ENCODE peak calls at places on chromosome 16, in six cellular contexts. One of them, this sample, is unnamed.

GRCh38 chr16:69100046-69100765 is 5.2 kb upstream of the HAS3 start:
- DNase-seq in fibroblast of gingiva: no peak
- DNase-seq in NCI-H2227 treated with DMSO at 0.1 percent for 48 hours: peak
- DNase-seq in NAMALWA: no peak
- DNase-seq in T-helper 2 cell: no peak
- DNase-seq in IMR-90: no peak
- DNase-seq in this sample: no peak

GRCh38 chr16:10736926-10737625 is 6.6 kb upstream of the NUBP1 start:
- DNase-seq in NAMALWA: peak
- DNase-seq in NCI-H2227 treated with DMSO at 0.1 percent for 48 hours: peak
- DNase-seq in T-helper 2 cell: peak
- DNase-seq in IMR-90: peak
- DNase-seq in fibroblast of gingiva: peak
- DNase-seq in this sample: peak

GRCh38 chr16:88464447-88465318 is 11.6 kb downstream of the ZFPM1 start:
- DNase-seq in fibroblast of gingiva: no peak
- DNase-seq in NCI-H2227 treated with DMSO at 0.1 percent for 48 hours: no peak
- DNase-seq in IMR-90: no peak
- DNase-seq in T-helper 2 cell: no peak
- DNase-seq in NAMALWA: no peak
- DNase-seq in this sample: no peak

GRCh38 chr16:30744146-30744545 is 4.1 kb upstream of the PHKG2 start:
- DNase-seq in fibroblast of gingiva: no peak
- DNase-seq in IMR-90: no peak
- DNase-seq in NAMALWA: no peak
- DNase-seq in NCI-H2227 treated with DMSO at 0.1 percent for 48 hours: no peak
- DNase-seq in T-helper 2 cell: no peak
- DNase-seq in this sample: no peak

GRCh38 chr16:70396209-70396904 is 42.5 kb downstream of the ST3GAL2 start:
- DNase-seq in T-helper 2 cell: no peak
- DNase-seq in NCI-H2227 treated with DMSO at 0.1 percent for 48 hours: no peak
- DNase-seq in fibroblast of gingiva: no peak
- DNase-seq in IMR-90: peak
- DNase-seq in NAMALWA: peak
- DNase-seq in this sample: no peak

GRCh38 chr16:73978407-73978784 is 318.2 kb upstream of the PSMD7 start:
- DNase-seq in IMR-90: no peak
- DNase-seq in NAMALWA: no peak
- DNase-seq in NCI-H2227 treated with DMSO at 0.1 percent for 48 hours: no peak
- DNase-seq in fibroblast of gingiva: no peak
- DNase-seq in T-helper 2 cell: no peak
- DNase-seq in this sample: no peak

GRCh38 chr16:27318399-27319256 is 4.9 kb downstream of the IL4R start:
- DNase-seq in NAMALWA: no peak
- DNase-seq in fibroblast of gingiva: no peak
- DNase-seq in IMR-90: peak
- DNase-seq in T-helper 2 cell: peak
- DNase-seq in NCI-H2227 treated with DMSO at 0.1 percent for 48 hours: no peak
- DNase-seq in this sample: no peak

GRCh38 chr16:50505714-50506542 is 42.3 kb upstream of the NKD1 start:
- DNase-seq in NCI-H2227 treated with DMSO at 0.1 percent for 48 hours: no peak
- DNase-seq in fibroblast of gingiva: no peak
- DNase-seq in NAMALWA: no peak
- DNase-seq in IMR-90: no peak
- DNase-seq in T-helper 2 cell: no peak
- DNase-seq in this sample: no peak

GRCh38 chr16:12688972-12689850 is 114.5 kb downstream of the CPPED1 start:
- DNase-seq in fibroblast of gingiva: no peak
- DNase-seq in T-helper 2 cell: no peak
- DNase-seq in NCI-H2227 treated with DMSO at 0.1 percent for 48 hours: no peak
- DNase-seq in NAMALWA: no peak
- DNase-seq in IMR-90: no peak
- DNase-seq in this sample: no peak

GRCh38 chr16:79798416-79799053 is 198.0 kb upstream of the MAF start:
- DNase-seq in IMR-90: no peak
- DNase-seq in NAMALWA: no peak
- DNase-seq in T-helper 2 cell: no peak
- DNase-seq in NCI-H2227 treated with DMSO at 0.1 percent for 48 hours: no peak
- DNase-seq in fibroblast of gingiva: no peak
- DNase-seq in this sample: no peak

GRCh38 chr16:89934611-89935553 is 11.7 kb downstream of the TUBB3 start:
- DNase-seq in NCI-H2227 treated with DMSO at 0.1 percent for 48 hours: no peak
- DNase-seq in T-helper 2 cell: no peak
- DNase-seq in IMR-90: no peak
- DNase-seq in fibroblast of gingiva: no peak
- DNase-seq in NAMALWA: no peak
- DNase-seq in this sample: no peak

GRCh38 chr16:15996432-15997109 is 47.2 kb downstream of the ABCC1 start:
- DNase-seq in T-helper 2 cell: no peak
- DNase-seq in NCI-H2227 treated with DMSO at 0.1 percent for 48 hours: no peak
- DNase-seq in fibroblast of gingiva: peak
- DNase-seq in IMR-90: peak
- DNase-seq in NAMALWA: no peak
- DNase-seq in this sample: no peak

GRCh38 chr16:35154627-35155026 is 1695.2 kb downstream of the TP53TG3F start:
- DNase-seq in T-helper 2 cell: no peak
- DNase-seq in NAMALWA: no peak
- DNase-seq in IMR-90: no peak
- DNase-seq in NCI-H2227 treated with DMSO at 0.1 percent for 48 hours: no peak
- DNase-seq in fibroblast of gingiva: no peak
- DNase-seq in this sample: no peak

GRCh38 chr16:10981697-10982216 is 37.4 kb downstream of the CLEC16A start:
- DNase-seq in fibroblast of gingiva: peak
- DNase-seq in NCI-H2227 treated with DMSO at 0.1 percent for 48 hours: no peak
- DNase-seq in IMR-90: no peak
- DNase-seq in T-helper 2 cell: no peak
- DNase-seq in NAMALWA: peak
- DNase-seq in this sample: no peak

GRCh38 chr16:82323171-82323570 is 153.1 kb upstream of the MPHOSPH6 start:
- DNase-seq in NCI-H2227 treated with DMSO at 0.1 percent for 48 hours: no peak
- DNase-seq in T-helper 2 cell: no peak
- DNase-seq in NAMALWA: no peak
- DNase-seq in IMR-90: no peak
- DNase-seq in fibroblast of gingiva: no peak
- DNase-seq in this sample: no peak

GRCh38 chr16:27473101-27473900 is 71.3 kb downstream of the IL21R start:
- DNase-seq in NAMALWA: no peak
- DNase-seq in IMR-90: no peak
- DNase-seq in fibroblast of gingiva: no peak
- DNase-seq in T-helper 2 cell: no peak
- DNase-seq in NCI-H2227 treated with DMSO at 0.1 percent for 48 hours: no peak
- DNase-seq in this sample: no peak

GRCh38 chr16:73672135-73672534 is 624.2 kb upstream of the ZFHX3 start:
- DNase-seq in NAMALWA: no peak
- DNase-seq in NCI-H2227 treated with DMSO at 0.1 percent for 48 hours: no peak
- DNase-seq in IMR-90: no peak
- DNase-seq in fibroblast of gingiva: no peak
- DNase-seq in T-helper 2 cell: no peak
- DNase-seq in this sample: no peak

GRCh38 chr16:46918905-46919792 is 35.0 kb downstream of the GPT2 start:
- DNase-seq in T-helper 2 cell: no peak
- DNase-seq in NAMALWA: peak
- DNase-seq in NCI-H2227 treated with DMSO at 0.1 percent for 48 hours: peak
- DNase-seq in IMR-90: no peak
- DNase-seq in fibroblast of gingiva: no peak
- DNase-seq in this sample: no peak

GRCh38 chr16:68093816-68094613 is 8.8 kb downstream of the NFATC3 start:
- DNase-seq in T-helper 2 cell: no peak
- DNase-seq in fibroblast of gingiva: peak
- DNase-seq in IMR-90: peak
- DNase-seq in NCI-H2227 treated with DMSO at 0.1 percent for 48 hours: no peak
- DNase-seq in NAMALWA: peak
- DNase-seq in this sample: no peak

GRCh38 chr16:69711115-69711740 is 15.1 kb downstream of the NQO1 start:
- DNase-seq in T-helper 2 cell: no peak
- DNase-seq in IMR-90: peak
- DNase-seq in NAMALWA: no peak
- DNase-seq in fibroblast of gingiva: no peak
- DNase-seq in NCI-H2227 treated with DMSO at 0.1 percent for 48 hours: no peak
- DNase-seq in this sample: no peak

GRCh38 chr16:19188406-19188805 is 20.4 kb downstream of the SYT17 start:
- DNase-seq in NAMALWA: no peak
- DNase-seq in fibroblast of gingiva: no peak
- DNase-seq in NCI-H2227 treated with DMSO at 0.1 percent for 48 hours: no peak
- DNase-seq in IMR-90: no peak
- DNase-seq in T-helper 2 cell: no peak
- DNase-seq in this sample: no peak

GRCh38 chr16:55021595-55022475 is 91.2 kb downstream of the IRX5 start:
- DNase-seq in NAMALWA: peak
- DNase-seq in fibroblast of gingiva: no peak
- DNase-seq in NCI-H2227 treated with DMSO at 0.1 percent for 48 hours: no peak
- DNase-seq in T-helper 2 cell: no peak
- DNase-seq in IMR-90: no peak
- DNase-seq in this sample: no peak

GRCh38 chr16:17416461-17417221 is 54.1 kb downstream of the XYLT1 start:
- DNase-seq in fibroblast of gingiva: peak
- DNase-seq in T-helper 2 cell: peak
- DNase-seq in NAMALWA: peak
- DNase-seq in NCI-H2227 treated with DMSO at 0.1 percent for 48 hours: peak
- DNase-seq in IMR-90: peak
- DNase-seq in this sample: no peak

GRCh38 chr16:71658771-71659170 is 32.8 kb downstream of the MARVELD3 start:
- DNase-seq in T-helper 2 cell: no peak
- DNase-seq in NCI-H2227 treated with DMSO at 0.1 percent for 48 hours: no peak
- DNase-seq in IMR-90: no peak
- DNase-seq in fibroblast of gingiva: peak
- DNase-seq in NAMALWA: no peak
- DNase-seq in this sample: no peak

GRCh38 chr16:68893710-68894705 is 50.7 kb downstream of the TANGO6 start:
- DNase-seq in T-helper 2 cell: no peak
- DNase-seq in fibroblast of gingiva: no peak
- DNase-seq in NAMALWA: no peak
- DNase-seq in NCI-H2227 treated with DMSO at 0.1 percent for 48 hours: peak
- DNase-seq in IMR-90: peak
- DNase-seq in this sample: no peak

GRCh38 chr16:4172070-4172469 is 55.8 kb upstream of the ADCY9 start:
- DNase-seq in IMR-90: peak
- DNase-seq in NAMALWA: no peak
- DNase-seq in T-helper 2 cell: no peak
- DNase-seq in NCI-H2227 treated with DMSO at 0.1 percent for 48 hours: no peak
- DNase-seq in fibroblast of gingiva: peak
- DNase-seq in this sample: no peak

GRCh38 chr16:4414187-4414909 is 2.0 kb downstream of the CORO7 start:
- DNase-seq in T-helper 2 cell: peak
- DNase-seq in NAMALWA: peak
- DNase-seq in NCI-H2227 treated with DMSO at 0.1 percent for 48 hours: no peak
- DNase-seq in fibroblast of gingiva: no peak
- DNase-seq in IMR-90: no peak
- DNase-seq in this sample: no peak

GRCh38 chr16:57166951-57167350 is 18.9 kb downstream of the PSME3IP1 start:
- DNase-seq in fibroblast of gingiva: peak
- DNase-seq in NCI-H2227 treated with DMSO at 0.1 percent for 48 hours: no peak
- DNase-seq in IMR-90: peak
- DNase-seq in T-helper 2 cell: no peak
- DNase-seq in NAMALWA: no peak
- DNase-seq in this sample: no peak

GRCh38 chr16:27620533-27620932 is 70.6 kb downstream of the KATNIP start:
- DNase-seq in T-helper 2 cell: no peak
- DNase-seq in NCI-H2227 treated with DMSO at 0.1 percent for 48 hours: no peak
- DNase-seq in NAMALWA: no peak
- DNase-seq in IMR-90: peak
- DNase-seq in fibroblast of gingiva: no peak
- DNase-seq in this sample: no peak

GRCh38 chr16:30615358-30616076 is 5.3 kb upstream of the ZNF689 start:
- DNase-seq in IMR-90: peak
- DNase-seq in NAMALWA: peak
- DNase-seq in fibroblast of gingiva: peak
- DNase-seq in NCI-H2227 treated with DMSO at 0.1 percent for 48 hours: no peak
- DNase-seq in T-helper 2 cell: peak
- DNase-seq in this sample: no peak

GRCh38 chr16:27171584-27171983 is 31.7 kb upstream of the KDM8 start:
- DNase-seq in T-helper 2 cell: no peak
- DNase-seq in NAMALWA: no peak
- DNase-seq in NCI-H2227 treated with DMSO at 0.1 percent for 48 hours: no peak
- DNase-seq in fibroblast of gingiva: no peak
- DNase-seq in IMR-90: no peak
- DNase-seq in this sample: no peak

GRCh38 chr16:13083687-13084086 is 182.3 kb downstream of the SHISA9 start:
- DNase-seq in fibroblast of gingiva: no peak
- DNase-seq in IMR-90: no peak
- DNase-seq in NAMALWA: no peak
- DNase-seq in T-helper 2 cell: no peak
- DNase-seq in NCI-H2227 treated with DMSO at 0.1 percent for 48 hours: no peak
- DNase-seq in this sample: no peak

GRCh38 chr16:57167951-57168350 is 17.9 kb downstream of the PSME3IP1 start:
- DNase-seq in IMR-90: peak
- DNase-seq in NCI-H2227 treated with DMSO at 0.1 percent for 48 hours: peak
- DNase-seq in NAMALWA: peak
- DNase-seq in T-helper 2 cell: peak
- DNase-seq in fibroblast of gingiva: peak
- DNase-seq in this sample: no peak

GRCh38 chr16:27445502-27446175 is 43.7 kb downstream of the IL21R start:
- DNase-seq in NCI-H2227 treated with DMSO at 0.1 percent for 48 hours: no peak
- DNase-seq in NAMALWA: no peak
- DNase-seq in T-helper 2 cell: no peak
- DNase-seq in fibroblast of gingiva: no peak
- DNase-seq in IMR-90: no peak
- DNase-seq in this sample: no peak

GRCh38 chr16:85046957-85047866 is 19.6 kb downstream of the KIAA0513 start:
- DNase-seq in IMR-90: no peak
- DNase-seq in NAMALWA: no peak
- DNase-seq in fibroblast of gingiva: no peak
- DNase-seq in T-helper 2 cell: no peak
- DNase-seq in NCI-H2227 treated with DMSO at 0.1 percent for 48 hours: no peak
- DNase-seq in this sample: no peak

GRCh38 chr16:49487746-49488145 is 114.1 kb downstream of the C16orf78 start:
- DNase-seq in NAMALWA: no peak
- DNase-seq in IMR-90: no peak
- DNase-seq in NCI-H2227 treated with DMSO at 0.1 percent for 48 hours: no peak
- DNase-seq in fibroblast of gingiva: no peak
- DNase-seq in T-helper 2 cell: no peak
- DNase-seq in this sample: no peak

GRCh38 chr16:57962756-57963155 is 8.2 kb downstream of the CNGB1 start:
- DNase-seq in NCI-H2227 treated with DMSO at 0.1 percent for 48 hours: no peak
- DNase-seq in IMR-90: no peak
- DNase-seq in T-helper 2 cell: no peak
- DNase-seq in fibroblast of gingiva: no peak
- DNase-seq in NAMALWA: no peak
- DNase-seq in this sample: no peak

This sample was measured in SK-N-MC.